ENCODE peak calls at places on chromosomes 12 and 14, in five cellular contexts. W is K562, B is BJ, K is lower leg skin, H is pancreas. Y is an unnamed sample.

GRCh38 chr12:88952543-88952942 is 372.3 kb upstream of the KITLG start:
- DNase-seq in H (no peak), W (no peak), K (no peak), B (no peak), Y (no peak)

GRCh38 chr12:49553512-49554088 is 14.3 kb downstream of the MCRS1 start:
- DNase-seq in H (no peak), W (peak), B (no peak), K (no peak), Y (no peak)

GRCh38 chr14:59570122-59570521 is 6.5 kb downstream of the CCDC175 start:
- DNase-seq in W (no peak), K (no peak), B (no peak), H (no peak), Y (no peak)

GRCh38 chr14:72986214-72986613 is 40.7 kb downstream of the ZFYVE1 start:
- DNase-seq in K (no peak), H (no peak), W (no peak), B (no peak), Y (no peak)

GRCh38 chr14:68638056-68638816 is 154.6 kb downstream of the ZFP36L1 start:
- DNase-seq in H (no peak), B (no peak), K (peak), W (no peak), Y (no peak)

GRCh38 chr12:39586811-39587210 is 32.8 kb downstream of the ABCD2 start:
- DNase-seq in K (no peak), W (no peak), B (no peak), H (no peak), Y (no peak)

GRCh38 chr14:103656031-103656757 is 27.2 kb downstream of the KLC1 start:
- DNase-seq in B (no peak), H (no peak), K (no peak), W (no peak), Y (no peak)

GRCh38 chr12:62290804-62291203 is 30.6 kb downstream of the USP15 start:
- DNase-seq in K (no peak), H (no peak), B (no peak), W (no peak), Y (no peak)

GRCh38 chr14:62743569-62743968 is 301.7 kb downstream of the KCNH5 start:
- DNase-seq in W (no peak), H (no peak), K (no peak), B (no peak), Y (no peak)

GRCh38 chr12:128726866-128727265 is 96.9 kb downstream of the SLC15A4 start:
- DNase-seq in B (no peak), K (peak), H (no peak), W (no peak), Y (no peak)

GRCh38 chr12:128727461-128727860 is 96.3 kb downstream of the SLC15A4 start:
- DNase-seq in H (no peak), K (peak), W (no peak), B (no peak), Y (no peak)

GRCh38 chr12:128729628-128730121 is 94.1 kb downstream of the SLC15A4 start:
- DNase-seq in K (peak), B (no peak), H (no peak), W (peak), Y (no peak)

GRCh38 chr12:128727999-128728398 is 95.8 kb downstream of the SLC15A4 start:
- DNase-seq in H (no peak), W (no peak), B (no peak), K (peak), Y (no peak)

DNA sequence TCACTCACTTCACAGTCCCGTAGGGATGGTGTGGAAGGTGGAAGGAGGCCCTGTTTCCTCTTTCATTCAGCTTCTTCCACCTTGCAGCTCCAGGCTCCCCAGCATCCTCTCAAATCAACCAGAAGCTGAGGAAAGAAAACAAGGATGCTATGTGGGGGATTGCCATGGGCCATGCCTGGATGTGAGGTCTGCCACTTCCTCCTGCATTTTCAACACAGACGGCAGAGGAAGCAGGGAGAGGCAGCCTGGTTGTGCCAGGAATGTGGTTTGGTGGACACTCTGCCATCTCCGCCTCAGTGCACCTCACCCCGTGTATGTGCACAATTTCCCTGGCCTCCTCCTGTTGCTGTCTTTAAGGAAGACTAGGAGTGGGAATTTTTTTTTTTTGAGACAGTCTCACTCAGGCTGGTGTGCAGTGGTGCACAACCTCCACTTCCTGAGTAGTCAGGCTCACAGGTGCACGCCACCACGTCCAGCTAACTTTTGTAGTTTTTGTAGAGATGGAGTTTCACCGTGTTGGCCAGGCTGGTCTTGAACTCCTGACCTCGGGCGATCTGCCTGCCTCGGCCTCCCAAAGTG is 99.2 kb downstream of the SLC15A4 start:
- DNase-seq in B (no peak), H (no peak), K (peak), W (no peak), Y (no peak)
- TF ChIP-seq CTCF in B (no peak), H (no peak), K (no peak), W (no peak), Y (no peak)

GRCh38 chr14:54489731-54490447 is 1.1 kb upstream of the GMFB start:
- DNase-seq in K (no peak), B (no peak), H (no peak), W (peak), Y (no peak)

GRCh38 chr14:54488318-54488645 is 498 bp downstream of the GMFB start:
- DNase-seq in K (no peak), B (no peak), W (no peak), H (no peak), Y (no peak)

GRCh38 chr14:54489318-54489683 is 521 bp upstream of the GMFB start:
- DNase-seq in B (no peak), K (no peak), H (no peak), W (no peak), Y (no peak)

GRCh38 chr14:54487771-54488170 is 1.0 kb downstream of the GMFB start:
- DNase-seq in B (no peak), K (no peak), H (no peak), W (no peak), Y (no peak)

GRCh38 chr14:54488646-54489317 is at the start of gene GMFB:
- DNase-seq in K (peak), B (peak), W (peak), H (peak), Y (peak)
- TF ChIP-seq CTCF in K (no peak), B (peak), W (peak), H (peak), Y (no peak)

DNA sequence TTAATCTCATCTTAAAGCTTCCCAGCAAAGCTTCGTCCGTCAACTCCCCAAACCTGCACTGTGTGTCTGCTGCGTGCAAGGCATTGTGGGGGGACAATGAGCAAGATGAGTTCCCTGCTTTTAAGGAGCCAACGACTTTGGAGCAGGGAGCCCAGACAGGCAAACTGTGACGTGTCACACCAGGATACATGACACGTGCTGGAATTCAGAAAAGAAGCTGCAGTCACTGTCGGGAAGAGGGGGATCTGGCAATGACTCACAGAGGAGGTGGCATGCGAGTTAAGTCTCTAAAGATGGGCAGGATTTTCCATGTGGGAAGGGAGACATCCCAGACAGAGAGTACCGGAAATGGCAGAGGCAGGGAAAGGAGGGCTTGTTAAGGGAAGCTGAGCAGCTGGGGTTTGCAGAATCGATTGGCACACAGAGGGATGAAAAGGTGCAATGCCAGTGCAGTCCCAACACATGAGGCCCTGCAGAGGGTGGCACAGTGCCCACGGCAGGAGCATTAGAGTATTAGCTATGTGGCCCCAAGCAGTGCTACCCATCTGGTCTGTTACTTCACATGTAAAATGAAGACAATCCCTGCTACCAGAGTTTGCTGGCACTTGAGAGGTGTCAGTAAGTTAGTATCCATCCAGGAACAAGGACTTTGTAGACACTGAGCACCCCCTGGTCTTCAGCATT is 52.9 kb downstream of the SETD3 start:
- DNase-seq in H (no peak), W (no peak), K (no peak), B (peak), Y (no peak)
- TF ChIP-seq CTCF in H (no peak), W (no peak), K (no peak), B (no peak), Y (no peak)

DNA sequence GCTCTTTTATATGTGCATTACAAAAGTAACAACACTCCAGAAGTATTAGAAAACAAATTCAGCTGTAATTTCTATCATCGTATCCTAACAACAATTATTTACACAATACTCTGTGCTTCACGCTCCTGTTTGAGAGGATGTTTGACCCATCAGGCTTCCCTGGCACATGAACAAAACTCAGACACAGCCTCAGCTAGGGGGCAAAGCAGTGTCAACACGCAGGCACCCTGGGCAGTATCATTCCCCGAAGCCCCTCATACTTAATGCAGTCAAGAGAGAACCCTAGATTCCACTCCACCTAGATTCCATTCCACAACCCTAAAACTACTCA is 15.4 kb downstream of the MANSC1 start:
- DNase-seq in W (no peak), B (no peak), H (no peak), K (no peak), Y (no peak)
- TF ChIP-seq CTCF in W (no peak), B (no peak), H (no peak), K (no peak), Y (no peak)

GRCh38 chr12:24266982-24267381 is 317.5 kb upstream of the SOX5 start:
- DNase-seq in B (no peak), H (no peak), K (no peak), W (no peak), Y (no peak)

GRCh38 chr12:24270965-24271364 is 321.5 kb upstream of the SOX5 start:
- DNase-seq in W (no peak), H (no peak), B (no peak), K (no peak), Y (no peak)

GRCh38 chr12:24270464-24270863 is 321.0 kb upstream of the SOX5 start:
- DNase-seq in H (no peak), B (no peak), K (no peak), W (no peak), Y (no peak)

GRCh38 chr12:24268663-24269186 is 319.3 kb upstream of the SOX5 start:
- DNase-seq in B (no peak), W (no peak), H (no peak), K (no peak), Y (no peak)
- TF ChIP-seq CTCF in B (no peak), W (no peak), H (no peak), K (no peak), Y (no peak)

DNA sequence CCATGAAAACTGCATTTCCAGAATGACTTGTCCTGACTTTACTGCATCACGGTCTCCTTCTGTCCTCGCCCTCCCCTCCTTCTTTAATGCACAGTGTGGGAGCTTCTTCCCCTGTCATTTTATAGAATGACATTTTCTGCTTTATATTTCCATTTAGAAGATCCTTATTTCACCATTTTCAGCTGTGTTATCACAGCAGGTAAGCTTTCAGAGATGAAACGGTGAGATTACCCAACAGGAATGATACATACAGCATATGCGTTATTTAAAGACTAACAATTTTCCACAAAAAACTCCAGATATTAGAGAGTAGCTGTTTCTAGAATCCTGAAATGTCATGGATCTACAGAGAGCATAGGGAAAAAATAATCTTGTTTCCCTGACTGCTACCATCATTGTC is 27.3 kb upstream of the PZP start:
- DNase-seq in H (no peak), W (no peak), B (no peak), K (no peak), Y (no peak)
- TF ChIP-seq CTCF in H (no peak), W (no peak), B (no peak), K (no peak), Y (no peak)

GRCh38 chr14:88625671-88626070 is 62.8 kb downstream of the ZC3H14 start:
- DNase-seq in W (no peak), H (no peak), K (no peak), B (no peak), Y (no peak)

GRCh38 chr14:88630565-88630964 is 67.7 kb downstream of the ZC3H14 start:
- DNase-seq in K (no peak), B (peak), H (no peak), W (peak), Y (no peak)

GRCh38 chr14:88631091-88631490 is 68.3 kb downstream of the ZC3H14 start:
- DNase-seq in K (no peak), W (no peak), B (no peak), H (no peak), Y (no peak)

GRCh38 chr14:88628452-88628851 is 65.6 kb downstream of the ZC3H14 start:
- DNase-seq in W (no peak), H (no peak), K (no peak), B (no peak), Y (no peak)

DNA sequence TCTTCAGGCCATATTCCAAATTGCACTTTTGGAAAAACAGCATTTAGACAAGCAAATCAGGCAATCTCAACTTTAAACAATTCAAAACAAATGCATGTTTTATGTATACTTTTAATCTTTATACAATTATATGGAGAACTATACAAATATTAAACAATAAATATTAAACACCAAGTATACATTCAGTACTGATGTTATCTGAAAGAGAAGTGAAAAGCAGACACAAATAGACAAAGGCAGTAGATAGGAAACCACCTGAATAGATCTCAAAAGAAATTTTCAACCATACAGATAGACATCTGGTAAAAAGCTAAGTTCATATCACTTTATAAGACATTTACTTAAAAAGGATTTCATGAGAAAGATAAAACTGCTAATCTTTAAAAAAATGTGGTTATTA is 65.2 kb downstream of the ZC3H14 start:
- DNase-seq in W (no peak), K (no peak), H (no peak), B (no peak), Y (no peak)
- TF ChIP-seq CTCF in W (no peak), K (no peak), H (no peak), B (no peak), Y (no peak)

GRCh38 chr12:68373836-68374314 is 41.7 kb upstream of the MDM1 start:
- DNase-seq in W (peak), H (no peak), K (no peak), B (no peak), Y (no peak)
- TF ChIP-seq CTCF in W (no peak), H (no peak), K (no peak), B (no peak), Y (no peak)

Y was measured in lung.